ENCODE peak calls at places on chromosomes 2 and 18, in nine cellular contexts. K is HCEC 1CT; B is NCI-H1417; S is GDM1; Z is NCI-H82; J is frontal cortex; L is heart left ventricle; P is SW480; X is activated CD4-positive, alpha-beta T cell treated with anti-CD3 and anti-CD28 coated beads, Interleukin-2, amount 50 U/mL, for 1 hour. Q is an unnamed sample.

GRCh38 chr2:19120941-19121750 is 237.3 kb downstream of the OSR1 start:
- DNase-seq in K (peak), B (no peak), S (no peak), Z (no peak), J (peak), L (no peak), P (peak), X (no peak), Q (no peak)

GRCh38 chr2:224847961-224848850 is 132.0 kb upstream of the CCDC195 start:
- DNase-seq in K (peak), B (peak), S (no peak), Z (peak), J (no peak), L (peak), P (no peak), X (no peak), Q (no peak)

GRCh38 chr2:11160731-11161455 is 5.6 kb downstream of the SLC66A3 start:
- DNase-seq in K (no peak), B (no peak), S (no peak), Z (no peak), J (no peak), L (no peak), P (no peak), X (no peak), Q (peak)

GRCh38 chr2:160417745-160418397 is 75.7 kb downstream of the RBMS1 start:
- DNase-seq in K (peak), B (no peak), S (no peak), Z (no peak), J (no peak), L (no peak), P (no peak), X (no peak), Q (no peak)

GRCh38 chr2:238259085-238260020 is 19.5 kb upstream of the HES6 start:
- DNase-seq in K (no peak), B (no peak), S (no peak), Z (peak), J (no peak), L (no peak), P (no peak), X (no peak), Q (no peak)

GRCh38 chr2:201242562-201243277 is 17.6 kb upstream of the CASP8 start:
- DNase-seq in K (no peak), B (no peak), S (no peak), Z (no peak), J (no peak), L (no peak), P (no peak), X (no peak), Q (no peak)

GRCh38 chr2:145394181-145394580 is 874.3 kb upstream of the ZEB2 start:
- DNase-seq in K (no peak), B (no peak), S (no peak), Z (no peak), J (no peak), L (no peak), P (no peak), X (no peak), Q (no peak)

GRCh38 chr2:23536326-23536725 is 151.3 kb downstream of the KLHL29 start:
- DNase-seq in K (no peak), B (peak), S (no peak), Z (no peak), J (no peak), L (no peak), P (no peak), X (no peak), Q (no peak)

GRCh38 chr18:8314123-8314522 is 295.1 kb upstream of the RAB12 start:
- DNase-seq in K (no peak), B (no peak), S (no peak), Z (no peak), J (no peak), L (no peak), P (no peak), X (no peak), Q (no peak)

GRCh38 chr18:22057908-22058527 is 111.4 kb upstream of the GATA6 start:
- DNase-seq in K (no peak), B (no peak), S (no peak), Z (no peak), J (no peak), L (no peak), P (no peak), X (no peak), Q (no peak)

GRCh38 chr2:161101406-161101805 is 58.8 kb upstream of the TANK start:
- DNase-seq in K (no peak), B (no peak), S (no peak), Z (no peak), J (no peak), L (no peak), P (no peak), X (no peak), Q (no peak)

GRCh38 chr2:239323473-239323872 is 77.3 kb downstream of the HDAC4 start:
- DNase-seq in K (no peak), B (no peak), S (no peak), Z (no peak), J (no peak), L (no peak), P (peak), X (no peak), Q (no peak)

GRCh38 chr18:44185981-44186380 is 494.7 kb upstream of the SETBP1 start:
- DNase-seq in K (no peak), B (no peak), S (no peak), Z (no peak), J (no peak), L (no peak), P (no peak), X (no peak), Q (no peak)

GRCh38 chr2:236752111-236752510 is 182.5 kb downstream of the ACKR3 start:
- DNase-seq in K (no peak), B (no peak), S (no peak), Z (no peak), J (no peak), L (no peak), P (no peak), X (no peak), Q (no peak)

GRCh38 chr2:58866040-58866439 is 624.9 kb upstream of the FANCL start:
- DNase-seq in K (no peak), B (peak), S (no peak), Z (no peak), J (no peak), L (no peak), P (peak), X (no peak), Q (no peak)

GRCh38 chr2:215454519-215454918 is 18.7 kb upstream of the FN1 start:
- DNase-seq in K (peak), B (peak), S (no peak), Z (peak), J (no peak), L (no peak), P (peak), X (no peak), Q (peak)

GRCh38 chr2:223537100-223537499 is 65.1 kb downstream of the SCG2 start:
- DNase-seq in K (no peak), B (no peak), S (no peak), Z (no peak), J (no peak), L (no peak), P (no peak), X (no peak), Q (no peak)

GRCh38 chr2:114610677-114611076 is 168.2 kb downstream of the DPP10 start:
- DNase-seq in K (no peak), B (peak), S (no peak), Z (no peak), J (no peak), L (no peak), P (no peak), X (no peak), Q (no peak)

GRCh38 chr2:37887286-37887685 is 37.8 kb upstream of the RMDN2 start:
- DNase-seq in K (no peak), B (no peak), S (no peak), Z (no peak), J (no peak), L (no peak), P (no peak), X (no peak), Q (no peak)

GRCh38 chr2:15178946-15179345 is 382.2 kb downstream of the NBAS start:
- DNase-seq in K (no peak), B (no peak), S (no peak), Z (no peak), J (no peak), L (no peak), P (no peak), X (no peak), Q (no peak)

GRCh38 chr2:240704651-240705050 is 13.0 kb downstream of the AQP12A start:
- DNase-seq in K (no peak), B (peak), S (no peak), Z (no peak), J (no peak), L (peak), P (peak), X (peak), Q (no peak)

GRCh38 chr2:71742953-71743601 is 289.7 kb downstream of the DYSF start:
- DNase-seq in K (peak), B (no peak), S (no peak), Z (no peak), J (no peak), L (peak), P (peak), X (no peak), Q (no peak)

GRCh38 chr2:120625865-120626560 is 109.7 kb upstream of the GLI2 start:
- DNase-seq in K (no peak), B (peak), S (no peak), Z (no peak), J (no peak), L (peak), P (peak), X (no peak), Q (no peak)

GRCh38 chr2:177165103-177165583 is 47.5 kb upstream of the HNRNPA3 start:
- DNase-seq in K (peak), B (peak), S (no peak), Z (peak), J (no peak), L (no peak), P (peak), X (no peak), Q (no peak)

GRCh38 chr2:9907402-9907801 is 44.1 kb upstream of the GRHL1 start:
- DNase-seq in K (no peak), B (no peak), S (no peak), Z (no peak), J (no peak), L (no peak), P (no peak), X (no peak), Q (no peak)

GRCh38 chr2:75153221-75153620 is 46.1 kb downstream of the TACR1 start:
- DNase-seq in K (no peak), B (peak), S (no peak), Z (no peak), J (no peak), L (no peak), P (no peak), X (no peak), Q (no peak)

GRCh38 chr18:70221156-70221910 is 15.8 kb upstream of the RTTN start:
- DNase-seq in K (no peak), B (peak), S (no peak), Z (peak), J (no peak), L (peak), P (no peak), X (no peak), Q (no peak)

GRCh38 chr2:10764101-10764785 is 42.8 kb downstream of the ATP6V1C2 start:
- DNase-seq in K (no peak), B (no peak), S (no peak), Z (no peak), J (no peak), L (no peak), P (no peak), X (no peak), Q (no peak)

GRCh38 chr2:64853894-64854293 is 135.3 kb upstream of the SLC1A4 start:
- DNase-seq in K (no peak), B (no peak), S (no peak), Z (no peak), J (no peak), L (no peak), P (no peak), X (no peak), Q (no peak)

GRCh38 chr2:59206361-59206760 is 965.2 kb upstream of the FANCL start:
- DNase-seq in K (no peak), B (no peak), S (no peak), Z (no peak), J (no peak), L (no peak), P (no peak), X (no peak), Q (no peak)

GRCh38 chr2:189302274-189302948 is 122.8 kb upstream of the COL5A2 start:
- DNase-seq in K (peak), B (no peak), S (no peak), Z (no peak), J (no peak), L (no peak), P (peak), X (no peak), Q (no peak)

GRCh38 chr2:143807677-143808076 is 678.5 kb downstream of the ARHGAP15 start:
- DNase-seq in K (peak), B (no peak), S (no peak), Z (no peak), J (no peak), L (no peak), P (no peak), X (no peak), Q (no peak)

GRCh38 chr2:53075760-53076159 is 691.8 kb upstream of the CHAC2 start:
- DNase-seq in K (no peak), B (peak), S (no peak), Z (peak), J (no peak), L (no peak), P (no peak), X (no peak), Q (no peak)